ENCODE peak calls at places on chromosome 2, in six cellular contexts. C, F, K, H, I and W are unnamed samples.

GRCh38 chr2:228705331-228705730 is 523.8 kb upstream of the SPHKAP start:
- DNase-seq in I (no peak), F (no peak), C (no peak), K (no peak), H (no peak), W (no peak)

GRCh38 chr2:229714736-229715541 is 584 bp upstream of the DNER start:
- DNase-seq in H (no peak), K (peak; percentile 42), F (peak; percentile 65), C (peak; percentile 8), I (peak; percentile 71), W (no peak)

GRCh38 chr2:211900518-211900917 is 638.1 kb downstream of the ERBB4 start:
- DNase-seq in I (no peak), F (no peak), K (no peak), H (no peak), C (no peak), W (no peak)

GRCh38 chr2:2812648-2813047 is 481.6 kb upstream of the MYT1L start:
- DNase-seq in K (no peak), I (no peak), H (no peak), F (no peak), C (no peak), W (no peak)

GRCh38 chr2:28300489-28300888 is 92.2 kb upstream of the FOSL2 start:
- DNase-seq in K (no peak), I (no peak), F (no peak), H (peak; percentile 59), C (no peak), W (no peak)

GRCh38 chr2:240901986-240902614 is 4.0 kb upstream of the CROCC2 start:
- DNase-seq in I (no peak), C (no peak), H (no peak), F (no peak), K (no peak), W (no peak)

GRCh38 chr2:9030882-9031645 is 27.6 kb upstream of the MBOAT2 start:
- DNase-seq in H (no peak), K (no peak), F (no peak), C (no peak), I (peak; percentile 17), W (no peak)

GRCh38 chr2:16034975-16035746 is 94.8 kb downstream of the MYCN start:
- DNase-seq in C (no peak), K (no peak), H (no peak), I (no peak), F (no peak), W (no peak)

GRCh38 chr2:120307482-120307881 is 38.5 kb upstream of the INHBB start:
- DNase-seq in K (no peak), H (no peak), C (no peak), I (no peak), F (no peak), W (no peak)

GRCh38 chr2:231528636-231529030 is 1.6 kb downstream of the NMUR1 start:
- DNase-seq in I (no peak), K (no peak), F (no peak), C (no peak), H (no peak), W (no peak)

GRCh38 chr2:237471457-237472186 is 15.4 kb upstream of the MLPH start:
- DNase-seq in K (no peak), C (peak; percentile 13), H (no peak), F (peak; percentile 55), I (peak; percentile 49), W (peak; percentile 7)

GRCh38 chr2:219912530-219912929 is 285.1 kb downstream of the SLC4A3 start:
- DNase-seq in I (peak; percentile 28), C (no peak), F (no peak), H (no peak), K (no peak), W (no peak)

GRCh38 chr2:6750389-6751158 is 115.1 kb downstream of the CMPK2 start:
- DNase-seq in K (no peak), I (no peak), F (no peak), C (no peak), H (no peak), W (no peak)

GRCh38 chr2:191322838-191323506 is 77.8 kb downstream of the MYO1B start:
- DNase-seq in K (no peak), H (no peak), I (no peak), C (no peak), F (no peak), W (no peak)

GRCh38 chr2:27024812-27025211 is 8.0 kb upstream of the TMEM214 start:
- DNase-seq in F (no peak), K (no peak), C (no peak), H (no peak), I (no peak), W (no peak)

GRCh38 chr2:127155901-127156300 is 48.9 kb upstream of the BIN1 start:
- DNase-seq in H (no peak), I (no peak), C (no peak), F (peak; percentile 33), K (no peak), W (no peak)

GRCh38 chr2:239399404-239399999 is 1.3 kb downstream of the HDAC4 start:
- DNase-seq in F (peak; percentile 32), C (peak; percentile 51), I (peak; percentile 17), H (no peak), K (no peak), W (peak; percentile 58)

GRCh38 chr2:230847883-230848388 is 16.8 kb upstream of the ITM2C start:
- DNase-seq in K (peak; percentile 85), F (peak; percentile 86), H (peak; percentile 11), I (peak; percentile 78), C (peak; percentile 73), W (peak; percentile 89)

GRCh38 chr2:72139871-72140620 is 7.6 kb downstream of the CYP26B1 start:
- DNase-seq in I (no peak), F (no peak), K (peak; percentile 9), C (no peak), H (no peak), W (no peak)

GRCh38 chr2:174342600-174343342 is 8.0 kb downstream of the SP9 start:
- DNase-seq in K (no peak), H (no peak), I (no peak), F (no peak), C (no peak), W (peak; percentile 55)

GRCh38 chr2:230798769-230799399 is 65.9 kb upstream of the ITM2C start:
- DNase-seq in H (no peak), F (peak; percentile 27), C (peak; percentile 72), I (peak; percentile 69), K (no peak), W (no peak)

GRCh38 chr2:174571669-174572323 is 25.8 kb downstream of the WIPF1 start:
- DNase-seq in K (no peak), H (no peak), C (no peak), I (no peak), F (no peak), W (no peak)

GRCh38 chr2:219997341-219997851 is 370.0 kb downstream of the SLC4A3 start:
- DNase-seq in F (peak; percentile 16), H (no peak), C (no peak), K (peak; percentile 31), I (peak; percentile 61), W (no peak)

GRCh38 chr2:99397251-99397920 is 60.2 kb downstream of the EIF5B start:
- DNase-seq in F (no peak), K (no peak), H (no peak), C (no peak), I (peak; percentile 44), W (no peak)

GRCh38 chr2:181680055-181680936 is at the start of gene NEUROD1:
- DNase-seq in K (no peak), H (no peak), C (no peak), F (peak; percentile 60), I (no peak), W (no peak)

GRCh38 chr2:235504459-235505200 is 10.8 kb downstream of the AGAP1 start:
- DNase-seq in K (no peak), F (no peak), I (no peak), C (no peak), H (no peak), W (no peak)

GRCh38 chr2:121282800-121283382 is 2.1 kb downstream of the TFCP2L1 start:
- DNase-seq in F (peak; percentile 54), H (no peak), I (no peak), C (no peak), K (no peak), W (no peak)

GRCh38 chr2:69985684-69986083 is 24.3 kb upstream of the ASPRV1 start:
- DNase-seq in H (no peak), I (no peak), K (peak; percentile 32), C (no peak), F (peak; percentile 75), W (no peak)

GRCh38 chr2:136118819-136119716 is 1.1 kb upstream of the CXCR4 start:
- DNase-seq in C (peak; percentile 85), K (peak; percentile 65), I (no peak), F (peak; percentile 76), H (no peak), W (peak; percentile 91)

GRCh38 chr2:240605867-240606743 is 19.2 kb upstream of the GPR35 start:
- DNase-seq in C (no peak), F (no peak), I (no peak), K (no peak), H (no peak), W (no peak)

GRCh38 chr2:12688156-12688555 is 28.6 kb upstream of the TRIB2 start:
- DNase-seq in C (no peak), I (no peak), H (no peak), F (no peak), K (no peak), W (no peak)
- H3K4me3 ChIP-seq in C (no peak overlapping the region), I (no peak overlapping the region), H (no peak overlapping the region), F (no peak overlapping the region), K (no peak overlapping the region), W (no peak overlapping the region)

GRCh38 chr2:148814853-148815419 is 60.1 kb upstream of the KIF5C start:
- DNase-seq in K (no peak), C (no peak), F (no peak), H (no peak), I (peak; percentile 10), W (no peak)
- H3K4me3 ChIP-seq in K (peak overlapping the region; percentile 19), C (no peak overlapping the region), F (no peak overlapping the region), H (no peak overlapping the region), I (no peak overlapping the region), W (no peak overlapping the region)

DNA sequence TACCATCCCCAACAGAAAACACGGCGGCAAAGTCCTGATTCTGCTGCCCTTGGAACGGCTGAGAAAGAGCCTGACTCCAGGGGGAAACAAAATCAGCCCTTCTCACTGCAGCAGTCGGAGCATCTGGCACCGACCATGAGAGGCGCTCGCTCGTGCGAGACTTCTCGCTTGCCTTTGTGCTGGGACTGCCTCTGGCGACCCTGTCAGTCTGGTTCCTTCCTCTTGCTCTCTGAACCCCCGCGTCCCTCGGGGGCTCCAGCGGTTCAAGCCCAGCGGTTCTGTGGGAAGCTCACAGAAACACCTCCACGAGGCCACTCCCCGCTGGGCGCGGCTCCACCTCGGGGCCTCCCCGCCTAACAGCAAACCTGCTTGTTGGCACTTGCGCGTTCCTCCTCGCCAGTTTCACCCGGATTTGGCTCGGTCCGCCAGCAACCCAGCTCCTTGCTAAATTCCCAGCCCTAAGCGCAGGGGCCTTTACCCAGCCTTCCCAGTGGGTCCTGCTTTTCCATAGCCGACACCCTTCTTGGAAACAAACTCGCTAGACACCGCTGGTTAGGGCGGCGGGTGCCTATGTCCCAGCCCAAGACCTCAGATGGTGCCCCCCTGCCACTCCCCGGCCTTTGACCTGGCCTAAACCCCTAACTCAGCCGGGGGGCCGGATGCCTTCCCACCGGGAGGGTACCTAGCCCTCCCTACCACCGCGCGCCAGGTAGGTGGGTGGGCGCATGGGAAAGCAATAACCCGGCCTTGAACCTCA is 2.2 kb downstream of the RND3 start:
- DNase-seq in F (peak; percentile 85), I (peak; percentile 88), H (no peak), K (peak; percentile 77), C (no peak), W (no peak)
- H3K4me3 ChIP-seq in F (peak overlapping the region; percentile 20), I (peak overlapping the region; percentile 96), H (peak overlapping the region; percentile 97), K (peak overlapping the region; percentile 84), C (no peak overlapping the region), W (no peak overlapping the region)

GRCh38 chr2:24026233-24026632 is 16.3 kb downstream of the MFSD2B start:
- DNase-seq in C (no peak), K (no peak), I (no peak), H (no peak), F (no peak), W (no peak)
- H3K4me3 ChIP-seq in C (no peak overlapping the region), K (no peak overlapping the region), I (no peak overlapping the region), H (no peak overlapping the region), F (no peak overlapping the region), W (no peak overlapping the region)